ENCODE peak calls at places on chromosomes 11 and 22, in ten cellular contexts. Y is stimulated activated effector memory CD8-positive, alpha-beta T cell treated with anti-CD3 and anti-CD28 coated beads, Interleukin-12 subunit alpha, Interleukin-12 subunit beta, amount 100 ng/mL, for 72 hours; E is Caki2; Q is CD8-positive, alpha-beta memory T cell; S is T-helper 2 cell; I is neural crest cell; L is HT-29; F is GM12865; V is sigmoid colon; R is RWPE1. W is an unnamed sample.

GRCh38 chr22:24410110-24410856 is 17.1 kb upstream of the ADORA2A start:
- DNase-seq in Y (peak; percentile 73), E (no peak), Q (no peak), S (no peak), I (no peak), L (no peak), F (no peak), V (no peak), R (no peak), W (peak; percentile 15)

GRCh38 chr11:70908223-70908622 is 344.2 kb downstream of the SHANK2 start:
- DNase-seq in Y (no peak), E (no peak), Q (no peak), S (no peak), I (no peak), L (no peak), F (no peak), V (peak; percentile 90), R (no peak), W (no peak)

GRCh38 chr22:43726296-43726695 is 85.8 kb downstream of the EFCAB6 start:
- DNase-seq in Y (no peak), E (no peak), Q (no peak), S (no peak), I (no peak), L (no peak), F (no peak), V (no peak), R (no peak), W (no peak)

GRCh38 chr22:25754527-25755202 is 12.7 kb downstream of the MYO18B start:
- DNase-seq in Y (no peak), E (no peak), Q (no peak), S (no peak), I (no peak), L (no peak), F (no peak), V (peak; percentile 91), R (no peak), W (no peak)

GRCh38 chr22:29003552-29003951 is 58.1 kb downstream of the C22orf31 start:
- DNase-seq in Y (no peak), E (no peak), Q (no peak), S (no peak), I (no peak), L (no peak), F (no peak), V (no peak), R (no peak), W (no peak)

GRCh38 chr11:119478711-119479285 is 55.8 kb upstream of the THY1 start:
- DNase-seq in Y (no peak), E (no peak), Q (no peak), S (no peak), I (no peak), L (no peak), F (no peak), V (no peak), R (no peak), W (no peak)

GRCh38 chr11:61717286-61718033 is 35.0 kb upstream of the MYRF start:
- DNase-seq in Y (no peak), E (no peak), Q (no peak), S (no peak), I (peak; percentile 47), L (no peak), F (no peak), V (no peak), R (no peak), W (no peak)

GRCh38 chr11:2795491-2795991 is 90.0 kb downstream of the CDKN1C start:
- DNase-seq in Y (no peak), E (no peak), Q (no peak), S (peak; percentile 3), I (no peak), L (no peak), F (no peak), V (peak; percentile 56), R (no peak), W (no peak)

GRCh38 chr11:61475433-61475832 is 33.1 kb upstream of the LRRC10B start:
- DNase-seq in Y (no peak), E (no peak), Q (no peak), S (no peak), I (no peak), L (no peak), F (no peak), V (no peak), R (no peak), W (no peak)

GRCh38 chr11:90803366-90803765 is 580.5 kb upstream of the CHORDC1 start:
- DNase-seq in Y (no peak), E (peak; percentile 6), Q (no peak), S (no peak), I (no peak), L (no peak), F (no peak), V (no peak), R (peak; percentile 43), W (no peak)

GRCh38 chr22:45271667-45272188 is 13.0 kb upstream of the UPK3A start:
- DNase-seq in Y (no peak), E (no peak), Q (no peak), S (no peak), I (no peak), L (peak; percentile 51), F (no peak), V (peak; percentile 92), R (no peak), W (no peak)

GRCh38 chr22:48478529-48479265 is 1349.0 kb downstream of the BRD1 start:
- DNase-seq in Y (no peak), E (no peak), Q (no peak), S (no peak), I (no peak), L (no peak), F (no peak), V (no peak), R (no peak), W (no peak)

GRCh38 chr11:122375687-122376399 is 259.8 kb upstream of the BLID start:
- DNase-seq in Y (no peak), E (no peak), Q (no peak), S (no peak), I (no peak), L (no peak), F (peak; percentile 68), V (no peak), R (peak; percentile 10), W (no peak)

GRCh38 chr22:46309526-46310085 is 12.9 kb downstream of the GTSE1 start:
- DNase-seq in Y (no peak), E (no peak), Q (no peak), S (no peak), I (no peak), L (no peak), F (no peak), V (no peak), R (no peak), W (no peak)

GRCh38 chr11:96023311-96023710 is 99.4 kb upstream of the MTMR2 start:
- DNase-seq in Y (no peak), E (no peak), Q (no peak), S (no peak), I (no peak), L (no peak), F (no peak), V (no peak), R (no peak), W (peak; percentile 24)

GRCh38 chr22:29478326-29479276 is 1.4 kb upstream of the NEFH start:
- DNase-seq in Y (no peak), E (peak; percentile 57), Q (no peak), S (no peak), I (peak; percentile 32), L (no peak), F (no peak), V (no peak), R (peak; percentile 41), W (peak; percentile 60)

GRCh38 chr22:22931557-22932270 is 44.1 kb downstream of the IGLL5 start:
- DNase-seq in Y (no peak), E (no peak), Q (no peak), S (no peak), I (no peak), L (no peak), F (peak; percentile 92), V (no peak), R (no peak), W (no peak)

GRCh38 chr11:12024314-12024926 is 16.0 kb upstream of the DKK3 start:
- DNase-seq in Y (no peak), E (no peak), Q (no peak), S (no peak), I (no peak), L (no peak), F (no peak), V (no peak), R (no peak), W (no peak)

GRCh38 chr11:3163241-3163981 is 1.7 kb downstream of the OSBPL5 start:
- DNase-seq in Y (no peak), E (no peak), Q (no peak), S (no peak), I (no peak), L (no peak), F (no peak), V (no peak), R (no peak), W (no peak)

GRCh38 chr11:131666617-131667016 is 296.2 kb downstream of the NTM start:
- DNase-seq in Y (no peak), E (no peak), Q (no peak), S (no peak), I (no peak), L (no peak), F (no peak), V (peak; percentile 30), R (no peak), W (no peak)

GRCh38 chr22:48333816-48334735 is 1493.6 kb downstream of the BRD1 start:
- DNase-seq in Y (no peak), E (no peak), Q (no peak), S (no peak), I (no peak), L (no peak), F (no peak), V (no peak), R (no peak), W (no peak)

GRCh38 chr11:15145635-15146034 is 30.9 kb downstream of the INSC start:
- DNase-seq in Y (no peak), E (peak; percentile 13), Q (no peak), S (no peak), I (no peak), L (peak; percentile 89), F (no peak), V (no peak), R (no peak), W (no peak)

GRCh38 chr11:2585566-2586090 is 114.2 kb downstream of the KCNQ1OT1 start:
- DNase-seq in Y (peak; percentile 39), E (no peak), Q (no peak), S (peak; percentile 1), I (peak; percentile 0), L (no peak), F (no peak), V (no peak), R (no peak), W (peak; percentile 4)

GRCh38 chr11:112025682-112026081 is 474 bp downstream of the DLAT start:
- DNase-seq in Y (no peak), E (no peak), Q (no peak), S (no peak), I (peak; percentile 7), L (peak; percentile 50), F (no peak), V (no peak), R (peak; percentile 16), W (no peak)

GRCh38 chr22:19706661-19707151 is 7.6 kb upstream of the SEPTIN5 start:
- DNase-seq in Y (no peak), E (no peak), Q (no peak), S (no peak), I (no peak), L (no peak), F (no peak), V (peak; percentile 33), R (no peak), W (no peak)

W was measured in D341Med.